ENCODE peak calls at places on chromosomes 7 and 10, in five cellular contexts. One of them, this sample, is unnamed.

GRCh38 chr10:14839305-14839695 is 1.2 kb downstream of the HSPA14 start:
- DNase-seq in IMR-90: no peak
- DNase-seq in neural progenitor cell: peak
- DNase-seq in uterus: no peak
- DNase-seq in cardiac muscle cell: no peak
- DNase-seq in this sample: no peak

GRCh38 chr7:18552943-18553584 is 57.5 kb downstream of the HDAC9 start:
- DNase-seq in uterus: no peak
- DNase-seq in neural progenitor cell: no peak
- DNase-seq in IMR-90: no peak
- DNase-seq in cardiac muscle cell: no peak
- DNase-seq in this sample: no peak

GRCh38 chr7:85030893-85031292 is 156.0 kb downstream of the SEMA3D start:
- DNase-seq in uterus: no peak
- DNase-seq in IMR-90: peak
- DNase-seq in neural progenitor cell: peak
- DNase-seq in cardiac muscle cell: peak
- DNase-seq in this sample: no peak

GRCh38 chr7:51303142-51303525 is 13.5 kb downstream of the COBL start:
- DNase-seq in uterus: no peak
- DNase-seq in cardiac muscle cell: no peak
- DNase-seq in neural progenitor cell: no peak
- DNase-seq in IMR-90: no peak
- DNase-seq in this sample: peak

GRCh38 chr10:132283604-132284382 is 24.0 kb downstream of the STK32C start:
- DNase-seq in cardiac muscle cell: no peak
- DNase-seq in uterus: no peak
- DNase-seq in IMR-90: no peak
- DNase-seq in neural progenitor cell: no peak
- DNase-seq in this sample: no peak

GRCh38 chr10:58818889-58819288 is 306.2 kb downstream of the BICC1 start:
- DNase-seq in uterus: no peak
- DNase-seq in cardiac muscle cell: no peak
- DNase-seq in IMR-90: peak
- DNase-seq in neural progenitor cell: no peak
- DNase-seq in this sample: no peak

GRCh38 chr7:137538361-137538762 is 194.8 kb upstream of the PTN start:
- DNase-seq in IMR-90: peak
- DNase-seq in cardiac muscle cell: no peak
- DNase-seq in uterus: no peak
- DNase-seq in neural progenitor cell: no peak
- DNase-seq in this sample: no peak

GRCh38 chr7:154252046-154252445 is 199.8 kb downstream of the DPP6 start:
- DNase-seq in IMR-90: no peak
- DNase-seq in uterus: no peak
- DNase-seq in cardiac muscle cell: no peak
- DNase-seq in neural progenitor cell: no peak
- DNase-seq in this sample: no peak

GRCh38 chr7:26588511-26588910 is 275.9 kb downstream of the SKAP2 start:
- DNase-seq in cardiac muscle cell: no peak
- DNase-seq in uterus: no peak
- DNase-seq in IMR-90: no peak
- DNase-seq in neural progenitor cell: no peak
- DNase-seq in this sample: no peak

GRCh38 chr10:124992462-124993344 is 50.8 kb downstream of the ZRANB1 start:
- DNase-seq in cardiac muscle cell: peak
- DNase-seq in uterus: peak
- DNase-seq in neural progenitor cell: peak
- DNase-seq in IMR-90: peak
- DNase-seq in this sample: peak

GRCh38 chr7:54465095-54465494 is 77.1 kb upstream of the VSTM2A start:
- DNase-seq in cardiac muscle cell: no peak
- DNase-seq in IMR-90: no peak
- DNase-seq in neural progenitor cell: no peak
- DNase-seq in uterus: no peak
- DNase-seq in this sample: no peak

GRCh38 chr10:88117869-88118632 is 254.6 kb downstream of the PTEN start:
- DNase-seq in neural progenitor cell: peak
- DNase-seq in cardiac muscle cell: peak
- DNase-seq in IMR-90: no peak
- DNase-seq in uterus: no peak
- DNase-seq in this sample: no peak

GRCh38 chr10:91409069-91409868 is 875 bp upstream of the HECTD2 start:
- DNase-seq in neural progenitor cell: peak
- DNase-seq in IMR-90: peak
- DNase-seq in cardiac muscle cell: peak
- DNase-seq in uterus: peak
- DNase-seq in this sample: peak

GRCh38 chr10:71742301-71743098 is 22.9 kb upstream of the C10orf105 start:
- DNase-seq in IMR-90: no peak
- DNase-seq in cardiac muscle cell: no peak
- DNase-seq in uterus: no peak
- DNase-seq in neural progenitor cell: no peak
- DNase-seq in this sample: no peak

DNA sequence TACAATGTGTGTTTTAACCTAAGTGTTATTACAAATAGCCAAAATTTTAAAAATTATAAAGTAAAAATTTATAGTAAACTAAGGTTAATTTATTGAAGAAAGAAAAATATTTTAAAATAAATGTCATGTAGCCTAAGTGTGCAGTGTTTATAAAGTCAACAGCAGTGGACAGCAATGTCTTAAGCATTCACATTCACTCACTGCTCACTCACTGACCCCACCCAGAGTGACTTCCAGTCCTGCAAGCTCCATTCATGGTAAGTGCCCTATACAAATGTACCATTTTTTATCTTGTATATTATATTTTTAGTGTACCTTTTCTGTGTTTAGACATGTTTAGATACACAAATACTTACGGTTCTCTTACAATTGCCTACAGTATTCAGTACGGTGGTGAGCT is 108.8 kb upstream of the NAMPT start:
- DNase-seq in IMR-90: no peak
- DNase-seq in cardiac muscle cell: no peak
- DNase-seq in uterus: no peak
- DNase-seq in neural progenitor cell: no peak
- DNase-seq in this sample: no peak
- TF ChIP-seq CTCF in IMR-90: no peak
- TF ChIP-seq CTCF in cardiac muscle cell: no peak
- TF ChIP-seq CTCF in uterus: no peak
- TF ChIP-seq CTCF in neural progenitor cell: no peak
- TF ChIP-seq CTCF in this sample: no peak

DNA sequence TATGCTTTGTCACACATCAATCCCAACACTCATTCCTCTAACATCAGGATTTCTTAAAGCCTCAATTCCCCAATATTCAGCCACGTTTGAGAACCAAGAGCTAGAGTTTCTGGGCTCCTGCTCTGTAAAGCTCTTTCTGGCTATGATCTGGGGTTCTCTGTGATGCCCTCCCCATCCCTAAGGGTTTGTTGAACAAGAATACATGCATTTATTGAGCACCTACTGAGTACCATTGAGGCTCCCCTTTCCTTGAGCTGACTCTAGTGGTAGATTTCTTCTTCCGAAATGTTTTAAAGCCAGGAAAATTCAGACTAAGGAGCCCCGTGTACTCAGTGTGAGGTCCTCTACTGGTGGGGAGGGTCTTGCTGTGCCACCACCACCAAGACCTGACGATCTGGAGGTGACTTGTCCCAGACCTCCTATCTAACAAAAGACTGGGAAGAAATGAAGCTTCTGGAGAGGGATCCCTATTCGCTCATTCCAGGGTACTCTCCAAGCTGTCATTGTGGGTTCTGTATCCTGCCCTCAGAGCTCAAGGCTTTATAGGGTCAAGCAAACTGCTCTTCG is 23.1 kb upstream of the SRGN start:
- DNase-seq in IMR-90: no peak
- DNase-seq in cardiac muscle cell: no peak
- DNase-seq in neural progenitor cell: no peak
- DNase-seq in uterus: no peak
- DNase-seq in this sample: no peak
- TF ChIP-seq CTCF in IMR-90: no peak
- TF ChIP-seq CTCF in cardiac muscle cell: peak
- TF ChIP-seq CTCF in neural progenitor cell: peak
- TF ChIP-seq CTCF in uterus: no peak
- TF ChIP-seq CTCF in this sample: no peak

GRCh38 chr10:5679606-5680005 is 5.0 kb upstream of the TASOR2 start:
- DNase-seq in uterus: no peak
- DNase-seq in cardiac muscle cell: no peak
- DNase-seq in neural progenitor cell: no peak
- DNase-seq in IMR-90: peak
- DNase-seq in this sample: no peak
- TF ChIP-seq CTCF in uterus: no peak
- TF ChIP-seq CTCF in cardiac muscle cell: peak
- TF ChIP-seq CTCF in neural progenitor cell: no peak
- TF ChIP-seq CTCF in IMR-90: peak
- TF ChIP-seq CTCF in this sample: no peak

GRCh38 chr10:32055478-32056135 is 618 bp downstream of the KIF5B start:
- DNase-seq in neural progenitor cell: peak
- DNase-seq in IMR-90: peak
- DNase-seq in uterus: peak
- DNase-seq in cardiac muscle cell: peak
- DNase-seq in this sample: peak
- TF ChIP-seq CTCF in neural progenitor cell: no peak
- TF ChIP-seq CTCF in IMR-90: no peak
- TF ChIP-seq CTCF in uterus: peak
- TF ChIP-seq CTCF in cardiac muscle cell: peak
- TF ChIP-seq CTCF in this sample: no peak

GRCh38 chr10:115167716-115168115 is 74.6 kb downstream of the ATRNL1 start:
- DNase-seq in uterus: no peak
- DNase-seq in IMR-90: no peak
- DNase-seq in neural progenitor cell: no peak
- DNase-seq in cardiac muscle cell: no peak
- DNase-seq in this sample: no peak

GRCh38 chr10:115173915-115174443 is 80.8 kb downstream of the ATRNL1 start:
- DNase-seq in IMR-90: no peak
- DNase-seq in uterus: no peak
- DNase-seq in neural progenitor cell: no peak
- DNase-seq in cardiac muscle cell: no peak
- DNase-seq in this sample: no peak

GRCh38 chr10:115171392-115171960 is 78.3 kb downstream of the ATRNL1 start:
- DNase-seq in neural progenitor cell: peak
- DNase-seq in uterus: no peak
- DNase-seq in cardiac muscle cell: no peak
- DNase-seq in IMR-90: no peak
- DNase-seq in this sample: no peak
- TF ChIP-seq CTCF in neural progenitor cell: peak
- TF ChIP-seq CTCF in uterus: peak
- TF ChIP-seq CTCF in cardiac muscle cell: peak
- TF ChIP-seq CTCF in IMR-90: peak
- TF ChIP-seq CTCF in this sample: peak

DNA sequence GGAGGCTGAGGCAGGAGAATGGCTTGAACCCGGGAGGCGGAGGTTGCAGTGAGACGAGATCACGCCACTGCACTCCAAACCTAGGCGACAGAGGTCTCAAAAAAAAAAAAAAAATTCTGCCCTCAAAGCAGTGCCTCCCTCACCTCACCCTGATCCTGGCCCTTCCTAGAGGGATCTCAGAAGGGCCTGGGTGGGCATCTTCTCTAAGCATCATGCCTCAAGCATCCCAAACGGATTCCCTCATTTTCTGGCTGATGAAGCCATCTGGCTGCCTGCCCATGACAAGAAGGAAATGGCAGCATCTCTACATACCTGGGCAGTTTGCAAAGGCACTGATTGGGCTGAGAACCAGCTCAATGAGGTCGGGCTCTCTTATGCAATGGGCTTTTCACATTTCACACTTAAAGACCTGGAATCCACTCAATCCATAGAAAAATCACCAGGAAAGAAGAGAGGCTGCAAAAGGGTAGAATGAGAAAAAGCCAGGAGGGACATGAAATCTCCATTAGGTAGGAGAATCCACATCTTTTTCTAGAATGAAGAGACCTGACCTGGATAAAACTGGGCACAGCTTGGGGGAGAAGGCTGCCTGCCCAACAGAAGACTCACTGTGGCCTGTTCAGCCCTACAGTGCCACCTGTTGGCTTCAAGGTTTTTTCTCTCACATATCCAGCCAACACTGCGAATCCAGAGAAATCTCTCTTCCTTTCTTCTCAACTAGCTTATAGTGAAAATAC is 48.1 kb downstream of the PDLIM1 start:
- DNase-seq in uterus: no peak
- DNase-seq in IMR-90: peak
- DNase-seq in cardiac muscle cell: peak
- DNase-seq in neural progenitor cell: peak
- DNase-seq in this sample: peak
- TF ChIP-seq CTCF in uterus: peak
- TF ChIP-seq CTCF in IMR-90: peak
- TF ChIP-seq CTCF in cardiac muscle cell: peak
- TF ChIP-seq CTCF in neural progenitor cell: peak
- TF ChIP-seq CTCF in this sample: peak

This sample was measured in right atrium auricular region.